ENCODE peak calls at places on chromosomes 3 and 15, in ten cellular contexts. N is amniotic epithelial cell; J is iPS-NIHi11; U is fibroblast of lung; Z is caudate nucleus; H is fibroblast of the aortic adventitia; C is sigmoid colon; Y is GM13977; W is activated CD4-positive, alpha-beta T cell treated with anti-CD3 and anti-CD28 coated beads for 36 hours; A is ELF-1. T is an unnamed sample.

GRCh38 chr3:147797095-147797494 is 387.9 kb downstream of the ZIC1 start:
- DNase-seq in W (no peak), U (peak), Z (no peak), N (no peak), C (no peak), Y (no peak), H (no peak), A (no peak), J (no peak), T (no peak)

GRCh38 chr3:5194341-5194740 is 6.8 kb downstream of the EDEM1 start:
- DNase-seq in J (no peak), C (no peak), W (no peak), N (no peak), U (no peak), H (no peak), A (no peak), Z (no peak), Y (no peak), T (no peak)

GRCh38 chr3:110067527-110067926 is 730.2 kb upstream of the DPPA4 start:
- DNase-seq in J (no peak), Y (no peak), U (no peak), C (no peak), H (no peak), Z (no peak), A (no peak), N (no peak), W (no peak), T (no peak)

GRCh38 chr15:82855286-82856092 is 46.1 kb downstream of the WHAMM start:
- DNase-seq in J (no peak), Z (no peak), Y (no peak), N (no peak), C (no peak), U (no peak), A (peak), H (no peak), W (no peak), T (no peak)

GRCh38 chr15:35141743-35142356 is 56.8 kb upstream of the NANOGP8 start:
- DNase-seq in C (no peak), Z (no peak), N (peak), J (no peak), A (no peak), W (no peak), H (peak), Y (no peak), U (peak), T (no peak)

GRCh38 chr3:113626513-113627371 is 69.7 kb downstream of the USF3 start:
- DNase-seq in N (peak), Z (peak), A (peak), J (peak), U (peak), Y (peak), W (peak), C (peak), H (peak), T (no peak)

GRCh38 chr3:24496529-24497482 is 2.2 kb upstream of the THRB start:
- DNase-seq in W (peak), Z (peak), H (peak), C (peak), J (peak), N (peak), Y (peak), A (peak), U (peak), T (peak)

GRCh38 chr3:52023101-52023770 is 27.5 kb upstream of the RPL29 start:
- DNase-seq in A (no peak), J (no peak), U (no peak), N (no peak), Y (no peak), H (no peak), C (no peak), Z (no peak), W (no peak), T (no peak)

GRCh38 chr3:38454179-38454883 is 641 bp downstream of the ACVR2B start:
- DNase-seq in Y (peak), W (peak), A (no peak), N (no peak), Z (peak), H (no peak), C (no peak), J (peak), U (peak), T (no peak)

GRCh38 chr3:60055765-60056164 is 1005.9 kb upstream of the CFAP20DC start:
- DNase-seq in A (no peak), Z (no peak), U (no peak), W (peak), C (no peak), Y (no peak), J (no peak), N (no peak), H (no peak), T (no peak)

GRCh38 chr3:126106336-126107202 is 22.6 kb upstream of the SLC41A3 start:
- DNase-seq in N (no peak), A (no peak), Z (no peak), Y (no peak), W (no peak), H (no peak), U (no peak), C (peak), J (peak), T (peak)

GRCh38 chr3:69283496-69283895 is 102.4 kb downstream of the FRMD4B start:
- DNase-seq in Z (no peak), J (no peak), N (no peak), U (no peak), C (no peak), W (no peak), H (no peak), Y (no peak), A (no peak), T (no peak)

T was measured in cardiac septum.